ENCODE peak calls at places on chromosomes 11 and 22, in nine cellular contexts. M is IMR-90, F is HCT116, W is fibroblast of lung, Y is H9, U is HepG2, D is MM.1S, P is H1, R is mesendoderm. K is an unnamed sample. For H3K4me1, the result is how much of the 10 kb centered on the place peaks cover.

GRCh38 chr11:111135101-111135500 is 110.4 kb upstream of the POU2AF2 start:
- DNase-seq in M (no peak), F (no peak), W (no peak), Y (no peak), U (no peak), D (no peak), P (no peak), R (peak), K (no peak)

GRCh38 chr11:134854391-134854991 is 442.4 kb upstream of the B3GAT1 start:
- DNase-seq in M (no peak), F (no peak), W (no peak), Y (no peak), U (no peak), D (no peak), P (peak), R (peak), K (no peak)

GRCh38 chr11:12717851-12718291 is 43.6 kb downstream of the TEAD1 start:
- DNase-seq in M (no peak), F (no peak), W (no peak), Y (no peak), U (no peak), D (peak), P (peak), R (no peak), K (no peak)

GRCh38 chr22:49348631-49349030 is 479.0 kb downstream of the BRD1 start:
- DNase-seq in M (no peak), F (no peak), W (no peak), Y (no peak), U (no peak), D (no peak), P (no peak), R (no peak), K (no peak)

GRCh38 chr22:31857247-31857646 is 87.1 kb upstream of the YWHAH start:
- DNase-seq in M (no peak), F (no peak), W (no peak), Y (peak), U (no peak), D (no peak), P (peak), R (peak), K (peak)

GRCh38 chr11:2465201-2466068 is 20.6 kb downstream of the KCNQ1 start:
- DNase-seq in M (no peak), F (no peak), W (no peak), Y (no peak), U (no peak), D (no peak), P (no peak), R (no peak), K (no peak)

GRCh38 chr11:114440121-114440860 is 1.0 kb downstream of the REXO2 start:
- DNase-seq in M (peak), F (no peak), W (peak), Y (no peak), U (peak), D (no peak), P (no peak), R (peak), K (no peak)

GRCh38 chr11:76839326-76839725 is 21.4 kb upstream of the ACER3 start:
- DNase-seq in M (no peak), F (peak), W (no peak), Y (no peak), U (no peak), D (no peak), P (no peak), R (no peak), K (no peak)

GRCh38 chr11:41189711-41190477 is 269.6 kb downstream of the LRRC4C start:
- DNase-seq in M (no peak), F (no peak), W (no peak), Y (no peak), U (peak), D (no peak), P (no peak), R (no peak), K (no peak)

GRCh38 chr11:47998733-47999359 is 18.5 kb downstream of the PTPRJ start:
- DNase-seq in M (no peak), F (no peak), W (no peak), Y (no peak), U (peak), D (no peak), P (no peak), R (peak), K (no peak)

GRCh38 chr11:35779409-35779808 is 116.8 kb downstream of the TRIM44 start:
- DNase-seq in M (no peak), F (no peak), W (no peak), Y (no peak), U (no peak), D (no peak), P (no peak), R (no peak), K (no peak)

GRCh38 chr11:133835258-133836075 is 9.8 kb downstream of the SPATA19 start:
- DNase-seq in M (peak), F (peak), W (peak), Y (peak), U (peak), D (no peak), P (peak), R (peak), K (peak)

GRCh38 chr11:121688860-121689614 is 236.3 kb upstream of the SORL1-AS1 start:
- DNase-seq in M (no peak), F (peak), W (no peak), Y (peak), U (peak), D (no peak), P (no peak), R (peak), K (no peak)

GRCh38 chr11:6418958-6419611 is at the start of gene APBB1:
- DNase-seq in M (peak), F (no peak), W (peak), Y (peak), U (no peak), D (peak), P (peak), R (peak), K (no peak)

GRCh38 chr11:123304828-123305530 is 109.9 kb upstream of the CLMP start:
- DNase-seq in M (no peak), F (no peak), W (no peak), Y (no peak), U (no peak), D (no peak), P (no peak), R (peak), K (no peak)

GRCh38 chr11:63918576-63919171 is 1.7 kb upstream of the RCOR2 start:
- DNase-seq in M (no peak), F (no peak), W (peak), Y (peak), U (no peak), D (no peak), P (peak), R (peak), K (no peak)

GRCh38 chr22:49210606-49211005 is 617.1 kb downstream of the BRD1 start:
- DNase-seq in M (no peak), F (no peak), W (no peak), Y (peak), U (no peak), D (no peak), P (no peak), R (no peak), K (no peak)

GRCh38 chr11:60589611-60590010 is 74.4 kb downstream of the MS4A13 start:
- DNase-seq in M (no peak), F (peak), W (no peak), Y (no peak), U (no peak), D (no peak), P (no peak), R (peak), K (no peak)

GRCh38 chr11:62560566-62561103 is 13.1 kb downstream of the EEF1G start:
- DNase-seq in M (peak), F (peak), W (peak), Y (peak), U (peak), D (peak), P (peak), R (peak), K (peak)

GRCh38 chr11:79077684-79078379 is 363.0 kb downstream of the TENM4 start:
- DNase-seq in M (no peak), F (no peak), W (no peak), Y (no peak), U (no peak), D (no peak), P (no peak), R (no peak), K (no peak)

DNA sequence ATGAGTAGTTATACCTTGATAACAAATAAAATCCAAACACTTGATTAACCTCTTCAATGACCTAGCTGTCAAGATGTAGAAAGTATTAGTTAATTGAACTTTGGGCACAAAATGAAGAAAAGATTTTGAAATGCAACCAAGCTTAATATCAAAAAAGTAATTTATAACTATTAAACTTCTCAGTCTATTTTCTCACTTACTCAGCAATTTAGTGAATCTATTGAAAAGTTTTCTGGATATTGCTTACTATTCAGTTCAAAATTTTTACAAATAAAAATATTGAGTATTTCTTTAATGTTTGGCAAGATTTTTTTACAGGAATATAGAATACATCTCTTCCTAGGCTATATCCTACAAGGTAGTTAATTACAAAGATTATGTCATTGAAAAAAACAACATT is 192.5 kb downstream of the GRIA4 start:
- DNase-seq in M (no peak), F (no peak), W (no peak), Y (no peak), U (no peak), D (no peak), P (no peak), R (no peak), K (no peak)
- H3K9ac ChIP-seq in M (no peak), F (no peak), W (no peak), Y (no peak), U (no peak), D (no peak), P (no peak), R (no peak), K (no peak)

GRCh38 chr11:66367561-66368312 is 3.8 kb downstream of the SLC29A2 start:
- DNase-seq in M (no peak), F (no peak), W (no peak), Y (no peak), U (no peak), D (no peak), P (no peak), R (no peak), K (no peak)

GRCh38 chr11:66363805-66364535 is 7.6 kb downstream of the SLC29A2 start:
- DNase-seq in M (no peak), F (no peak), W (no peak), Y (peak), U (no peak), D (peak), P (peak), R (peak), K (peak)

GRCh38 chr11:66366844-66367477 is 4.6 kb downstream of the SLC29A2 start:
- DNase-seq in M (no peak), F (no peak), W (no peak), Y (no peak), U (no peak), D (no peak), P (no peak), R (no peak), K (no peak)

GRCh38 chr11:66365166-66365565 is 6.4 kb downstream of the SLC29A2 start:
- DNase-seq in M (no peak), F (no peak), W (no peak), Y (no peak), U (no peak), D (no peak), P (no peak), R (no peak), K (no peak)

GRCh38 chr11:66365711-66366619 is 5.6 kb downstream of the SLC29A2 start:
- DNase-seq in M (no peak), F (no peak), W (no peak), Y (no peak), U (no peak), D (no peak), P (no peak), R (no peak), K (no peak)
- H3K4me1 ChIP-seq in M (under half), F (under half), W (under half), Y (under half), U (under half), D (under half), P (under half), R (under half), K (under half)

GRCh38 chr11:9691865-9692264 is 28.0 kb downstream of the SWAP70 start:
- DNase-seq in M (peak), F (peak), W (peak), Y (no peak), U (no peak), D (no peak), P (no peak), R (no peak), K (no peak)

GRCh38 chr11:9688716-9689511 is 25.0 kb downstream of the SWAP70 start:
- DNase-seq in M (peak), F (no peak), W (peak), Y (no peak), U (no peak), D (no peak), P (no peak), R (peak), K (no peak)

GRCh38 chr11:9689721-9690120 is 25.8 kb downstream of the SWAP70 start:
- DNase-seq in M (no peak), F (no peak), W (no peak), Y (no peak), U (no peak), D (no peak), P (no peak), R (no peak), K (no peak)

GRCh38 chr11:9692696-9693095 is 28.8 kb downstream of the SWAP70 start:
- DNase-seq in M (no peak), F (no peak), W (no peak), Y (no peak), U (no peak), D (no peak), P (no peak), R (no peak), K (no peak)

GRCh38 chr11:9687736-9688494 is 24.0 kb downstream of the SWAP70 start:
- DNase-seq in M (peak), F (no peak), W (peak), Y (no peak), U (no peak), D (no peak), P (no peak), R (no peak), K (no peak)
- H3K9ac ChIP-seq in M (no peak), F (no peak), W (no peak), Y (no peak), U (no peak), D (no peak), P (no peak), R (no peak), K (no peak)

GRCh38 chr22:35347462-35347861 is 33.4 kb upstream of the HMOX1 start:
- DNase-seq in M (no peak), F (no peak), W (no peak), Y (no peak), U (no peak), D (no peak), P (no peak), R (no peak), K (no peak)
- H3K4me1 ChIP-seq in M (under half), F (under half), W (under half), Y (under half), U (under half), D (under half), P (under half), R (under half), K (under half)

GRCh38 chr22:37391702-37392101 is 35.6 kb downstream of the ELFN2 start:
- DNase-seq in M (no peak), F (no peak), W (no peak), Y (no peak), U (no peak), D (no peak), P (no peak), R (no peak), K (no peak)
- H3K9ac ChIP-seq in M (no peak), F (no peak), W (no peak), Y (no peak), U (no peak), D (no peak), P (no peak), R (no peak), K (no peak)

DNA sequence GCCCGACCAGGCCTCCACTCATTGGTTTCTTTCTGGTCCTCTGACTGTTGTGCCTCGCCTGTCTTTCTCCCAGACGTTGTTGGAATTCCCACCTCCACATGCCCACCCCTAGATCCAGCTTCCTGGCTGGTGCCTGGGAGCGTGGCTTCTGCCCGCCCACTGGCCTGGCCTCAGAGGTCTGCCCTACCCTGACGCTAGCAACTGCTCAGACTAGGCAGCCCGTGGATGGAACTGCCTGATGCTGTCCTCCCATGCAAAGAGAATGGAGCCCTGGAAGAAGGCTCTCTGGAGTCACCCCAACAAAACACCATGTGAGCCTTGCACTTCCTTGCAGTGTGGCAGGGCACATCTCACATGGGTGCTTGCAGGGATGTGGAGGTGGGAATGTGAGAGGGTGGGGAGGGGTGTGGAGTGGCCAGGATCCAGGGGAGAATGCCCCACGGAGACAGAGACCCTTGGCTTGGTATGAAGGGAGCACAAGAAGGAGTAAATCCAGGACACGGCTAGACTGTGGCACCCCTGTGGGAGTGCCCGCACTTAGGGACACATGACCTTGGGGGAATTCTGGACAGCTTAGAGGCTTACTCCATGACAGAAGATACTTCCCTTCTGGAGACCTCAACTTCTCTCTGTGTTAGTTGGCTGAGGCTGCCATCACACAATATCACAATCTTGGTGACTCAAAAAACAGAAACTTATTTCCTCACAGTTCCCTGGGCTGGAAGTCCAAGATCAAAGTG is 22.5 kb upstream of the ADA2 start:
- DNase-seq in M (no peak), F (no peak), W (no peak), Y (no peak), U (no peak), D (no peak), P (no peak), R (no peak), K (no peak)
- H3K4me1 ChIP-seq in M (under half), F (under half), W (under half), Y (under half), U (under half), D (under half), P (under half), R (under half), K (under half)

GRCh38 chr11:68107689-68108088 is 13.5 kb downstream of the CHKA start:
- DNase-seq in M (no peak), F (no peak), W (no peak), Y (no peak), U (peak), D (no peak), P (no peak), R (no peak), K (no peak)

GRCh38 chr11:68106165-68106940 is 14.8 kb downstream of the CHKA start:
- DNase-seq in M (no peak), F (no peak), W (no peak), Y (no peak), U (peak), D (no peak), P (no peak), R (no peak), K (no peak)
- H3K9ac ChIP-seq in M (no peak), F (no peak), W (no peak), Y (no peak), U (peak), D (no peak), P (no peak), R (peak), K (no peak)

GRCh38 chr22:22666307-22667091 is 22.1 kb downstream of the GGTLC2 start:
- DNase-seq in M (peak), F (no peak), W (peak), Y (peak), U (peak), D (peak), P (peak), R (peak), K (no peak)

GRCh38 chr22:22667966-22668880 is 23.8 kb downstream of the GGTLC2 start:
- DNase-seq in M (no peak), F (no peak), W (no peak), Y (no peak), U (no peak), D (peak), P (no peak), R (no peak), K (no peak)

GRCh38 chr22:22671506-22671905 is 27.1 kb downstream of the GGTLC2 start:
- DNase-seq in M (no peak), F (no peak), W (no peak), Y (no peak), U (no peak), D (no peak), P (no peak), R (no peak), K (no peak)

GRCh38 chr22:22670076-22670795 is 25.8 kb downstream of the GGTLC2 start:
- DNase-seq in M (no peak), F (no peak), W (no peak), Y (no peak), U (no peak), D (no peak), P (no peak), R (no peak), K (no peak)

DNA sequence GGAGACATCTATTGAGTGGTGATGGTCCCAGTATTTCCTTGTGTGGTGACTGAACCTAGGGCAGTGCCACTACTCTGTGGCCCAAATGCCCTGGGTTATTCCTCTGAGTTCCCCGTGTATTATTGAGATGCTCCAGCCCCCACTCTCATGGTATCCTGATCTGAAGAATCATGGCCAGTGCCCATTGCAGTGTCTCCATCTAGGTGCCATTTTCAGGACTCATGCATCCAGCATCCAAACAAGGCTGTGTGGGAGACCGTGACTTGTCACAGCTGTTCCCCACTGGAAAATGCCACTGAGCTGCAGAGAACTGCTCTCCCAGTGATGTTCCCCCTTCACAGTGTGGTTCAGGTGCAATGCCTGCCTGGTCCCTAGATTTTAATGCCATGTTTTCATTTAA is 24.7 kb downstream of the GGTLC2 start:
- DNase-seq in M (no peak), F (no peak), W (no peak), Y (no peak), U (no peak), D (no peak), P (no peak), R (no peak), K (no peak)
- H3K4me1 ChIP-seq in M (under half), F (under half), W (under half), Y (under half), U (under half), D (under half), P (under half), R (under half), K (under half)

K was measured in NT2/D1.